ENCODE peak calls at places on chromosomes 5 and 9, in five cellular contexts. I is colonic mucosa, D is kidney epithelial cell, G is mammary epithelial cell, Z is right lobe of liver. E is an unnamed sample.
A peak's percentile ranks its signal among the peaks of the same experiment; 100 is the strongest.

GRCh38 chr9:112012026-112012902 is 115.7 kb downstream of the UGCG start:
- DNase-seq in I (peak; percentile 73), D (peak; percentile 95), G (peak; percentile 91), Z (peak; percentile 61), E (peak; percentile 84)

GRCh38 chr5:23001120-23001519 is 148.0 kb upstream of the CDH12 start:
- DNase-seq in I (no peak), D (no peak), G (no peak), Z (no peak), E (no peak)

GRCh38 chr5:178650214-178650613 is 23.4 kb upstream of the CLK4 start:
- DNase-seq in I (no peak), D (no peak), G (no peak), Z (no peak), E (no peak)

GRCh38 chr9:77521091-77521490 is 127.0 kb downstream of the GNA14 start:
- DNase-seq in I (no peak), D (no peak), G (no peak), Z (peak; percentile 53), E (no peak)

GRCh38 chr9:100099722-100100042 is 639 bp downstream of the INVS start:
- DNase-seq in I (no peak), D (no peak), G (no peak), Z (peak; percentile 50), E (no peak)

GRCh38 chr9:135131488-135131887 is 44.0 kb downstream of the OLFM1 start:
- DNase-seq in I (no peak), D (no peak), G (no peak), Z (peak; percentile 60), E (no peak)

GRCh38 chr5:166596043-166596442 is 1695.4 kb upstream of the WWC1 start:
- DNase-seq in I (no peak), D (no peak), G (no peak), Z (no peak), E (no peak)

GRCh38 chr5:179732918-179733763 is 519 bp downstream of the MAML1 start:
- DNase-seq in I (peak; percentile 61), D (no peak), G (peak; percentile 52), Z (peak; percentile 63), E (peak; percentile 63)

GRCh38 chr5:3601060-3601710 is 5.6 kb downstream of the IRX1 start:
- DNase-seq in I (no peak), D (no peak), G (peak; percentile 51), Z (no peak), E (no peak)

GRCh38 chr5:3605298-3606010 is 9.8 kb downstream of the IRX1 start:
- DNase-seq in I (no peak), D (no peak), G (no peak), Z (no peak), E (no peak)

GRCh38 chr5:3604501-3604900 is 8.9 kb downstream of the IRX1 start:
- DNase-seq in I (no peak), D (no peak), G (peak; percentile 92), Z (no peak), E (no peak)

GRCh38 chr5:3601929-3602712 is 6.5 kb downstream of the IRX1 start:
- DNase-seq in I (no peak), D (no peak), G (peak; percentile 57), Z (no peak), E (no peak)

DNA sequence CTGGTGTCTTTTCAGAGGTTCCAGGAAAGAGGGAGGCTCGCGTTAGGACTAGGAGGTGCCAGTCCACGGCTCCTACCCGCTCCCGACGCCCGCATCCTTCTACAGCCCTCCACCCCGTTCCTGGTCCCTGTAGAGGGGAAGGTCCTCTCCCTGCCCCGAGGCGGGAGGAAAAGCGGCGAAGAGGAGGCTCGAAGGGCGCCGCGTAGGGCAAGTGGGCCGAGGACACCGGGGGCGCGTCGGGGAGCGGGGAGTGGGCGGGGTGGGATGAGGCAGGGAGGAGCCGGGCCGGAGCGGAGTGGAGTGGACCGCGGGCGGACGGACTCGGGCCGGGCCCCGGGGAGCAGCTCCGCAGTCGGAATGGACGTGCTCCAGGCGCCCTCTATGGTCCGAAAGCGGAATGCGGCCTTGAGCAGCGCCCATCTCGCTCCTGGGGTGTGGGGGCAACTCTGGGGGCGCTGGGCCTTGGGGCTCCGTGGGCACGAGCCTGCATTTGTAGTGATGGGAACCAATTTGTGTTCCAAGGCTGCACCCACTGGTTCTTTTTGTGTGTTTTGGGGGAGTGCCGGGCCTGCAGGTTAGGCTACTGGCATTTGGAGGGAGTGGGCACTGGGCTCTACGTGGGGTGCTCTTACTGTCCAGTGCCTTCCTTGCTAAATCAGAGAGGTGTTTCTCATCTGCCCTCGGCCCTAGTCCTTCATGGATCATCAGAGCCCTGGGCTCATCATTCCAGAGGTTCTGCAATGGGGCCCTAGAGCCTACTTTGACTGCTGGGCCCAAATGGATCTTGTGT is 7.3 kb downstream of the IRX1 start:
- DNase-seq in I (no peak), D (no peak), G (peak; percentile 59), Z (no peak), E (no peak)
- H3K27me3 ChIP-seq in I (peaks cover 50% of the 10 kb centered on the region), D (peaks cover 71% of the 10 kb centered on the region), G (no peaks in the 10 kb centered on the region), Z (no peaks in the 10 kb centered on the region), E (no peaks in the 10 kb centered on the region)

DNA sequence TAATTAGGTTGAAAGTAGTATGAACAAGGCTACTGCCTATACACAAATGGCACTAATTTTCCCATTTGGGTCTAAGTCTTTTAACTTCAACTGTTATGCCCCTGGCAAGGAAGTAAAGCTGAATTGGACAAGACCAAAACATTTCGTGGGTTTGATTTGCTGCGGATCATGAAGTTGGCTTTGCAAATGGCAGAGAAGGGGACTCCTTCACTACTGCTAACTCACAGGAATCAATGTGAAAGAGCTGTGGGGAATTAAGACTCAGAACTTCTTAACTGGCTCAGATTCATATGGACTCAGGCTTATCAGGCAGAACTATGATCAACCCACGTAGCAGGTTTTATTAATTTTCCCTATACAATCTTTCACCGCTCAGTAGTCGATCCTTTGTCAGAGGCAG is 73.8 kb upstream of the IFNE start:
- DNase-seq in I (no peak), D (no peak), G (peak; percentile 55), Z (no peak), E (no peak)
- H3K4me3 ChIP-seq in I (no peak overlapping the region), D (peak overlapping the region; percentile 94), G (peak overlapping the region; percentile 91), Z (no peak overlapping the region), E (no peak overlapping the region)

GRCh38 chr9:109534151-109534550 is 36.0 kb upstream of the PTPN3 start:
- DNase-seq in I (no peak), D (no peak), G (no peak), Z (no peak), E (no peak)
- H3K27me3 ChIP-seq in I (no peaks in the 10 kb centered on the region), D (no peaks in the 10 kb centered on the region), G (no peaks in the 10 kb centered on the region), Z (no peaks in the 10 kb centered on the region), E (no peaks in the 10 kb centered on the region)

DNA sequence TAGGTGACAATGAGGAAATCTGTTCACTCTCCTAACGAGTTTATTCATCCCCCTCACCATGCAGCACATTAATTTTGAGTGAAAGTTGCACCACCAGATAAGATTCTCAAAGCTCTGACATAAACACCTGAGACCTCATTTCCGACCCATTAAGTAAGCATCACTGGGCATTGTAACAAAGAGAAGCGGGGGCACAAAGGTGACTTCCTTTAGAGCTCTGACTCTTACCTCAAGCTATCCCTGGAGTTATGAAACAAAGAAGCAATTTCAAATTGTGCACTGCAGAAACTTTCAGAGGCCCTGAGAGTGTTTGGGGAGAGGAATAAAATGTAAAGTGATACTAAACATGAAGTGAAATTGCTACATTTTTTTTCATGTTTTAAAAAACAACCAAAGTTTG is 29.5 kb downstream of the C5orf15 start:
- DNase-seq in I (no peak), D (no peak), G (no peak), Z (no peak), E (no peak)
- H3K4me3 ChIP-seq in I (no peak overlapping the region), D (no peak overlapping the region), G (no peak overlapping the region), Z (no peak overlapping the region), E (no peak overlapping the region)

DNA sequence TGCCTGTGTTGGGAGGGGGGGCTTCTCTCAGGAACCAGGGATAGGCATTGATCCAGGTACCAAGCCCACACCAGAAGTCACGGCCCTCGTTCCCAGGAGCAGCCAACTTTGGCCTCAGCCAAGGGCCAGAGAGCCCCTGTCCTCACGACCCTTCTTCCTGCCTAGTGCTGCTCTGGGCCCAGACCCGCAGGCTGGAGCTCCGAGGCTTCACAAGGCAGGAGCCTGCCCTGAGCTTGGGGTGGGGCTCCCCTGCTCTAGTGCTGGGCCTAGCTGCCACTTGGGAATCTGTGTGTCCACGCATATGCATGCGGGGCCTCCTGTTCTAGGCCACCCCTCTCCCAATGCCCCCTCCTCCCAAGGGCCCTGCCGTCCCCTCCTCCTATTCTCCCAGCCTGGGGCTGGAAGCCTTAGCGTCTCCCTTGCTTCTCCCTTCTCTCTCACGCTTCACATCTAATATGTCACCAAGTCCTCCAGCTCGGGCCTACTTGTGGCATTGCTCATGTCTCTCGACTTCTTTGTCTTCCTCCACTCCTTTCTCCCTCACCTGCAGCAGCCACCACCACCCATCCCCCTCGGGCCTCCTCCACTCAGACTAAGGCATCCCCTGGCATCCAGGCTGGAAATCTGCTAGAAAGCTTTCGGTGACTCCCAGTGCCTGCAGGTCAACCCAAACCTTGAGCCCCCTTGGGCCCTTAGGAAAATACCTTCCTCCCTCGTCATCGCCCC is 3.4 kb downstream of the UNC5A start:
- DNase-seq in I (no peak), D (no peak), G (no peak), Z (no peak), E (no peak)
- H3K27me3 ChIP-seq in I (peaks cover 57% of the 10 kb centered on the region), D (peaks cover 30% of the 10 kb centered on the region), G (peaks cover 22% of the 10 kb centered on the region), Z (no peaks in the 10 kb centered on the region), E (no peaks in the 10 kb centered on the region)

GRCh38 chr9:9078301-9078700 is 1278.7 kb upstream of the DMAC1 start:
- DNase-seq in I (no peak), D (no peak), G (no peak), Z (no peak), E (no peak)
- H3K4me3 ChIP-seq in I (no peak overlapping the region), D (no peak overlapping the region), G (no peak overlapping the region), Z (no peak overlapping the region), E (no peak overlapping the region)

GRCh38 chr5:141881886-141882285 is 3.7 kb upstream of the PCDH1 start:
- DNase-seq in I (no peak), D (no peak), G (no peak), Z (no peak), E (no peak)
- H3K27me3 ChIP-seq in I (peaks cover 14% of the 10 kb centered on the region), D (peaks cover 57% of the 10 kb centered on the region), G (peaks cover 12% of the 10 kb centered on the region), Z (no peaks in the 10 kb centered on the region), E (no peaks in the 10 kb centered on the region)

GRCh38 chr5:25568989-25569625 is 924.3 kb upstream of the CDH10 start:
- DNase-seq in I (no peak), D (no peak), G (no peak), Z (no peak), E (no peak)
- H3K4me3 ChIP-seq in I (no peak overlapping the region), D (no peak overlapping the region), G (no peak overlapping the region), Z (no peak overlapping the region), E (no peak overlapping the region)

GRCh38 chr5:154476343-154477213 is 1.4 kb downstream of the HAND1 start:
- DNase-seq in I (no peak), D (no peak), G (no peak), Z (no peak), E (no peak)

GRCh38 chr5:154473581-154474266 is 4.3 kb downstream of the HAND1 start:
- DNase-seq in I (no peak), D (no peak), G (no peak), Z (no peak), E (no peak)

GRCh38 chr5:154475613-154476342 is 2.2 kb downstream of the HAND1 start:
- DNase-seq in I (no peak), D (no peak), G (no peak), Z (no peak), E (no peak)

GRCh38 chr5:154474267-154474956 is 3.6 kb downstream of the HAND1 start:
- DNase-seq in I (no peak), D (no peak), G (no peak), Z (no peak), E (no peak)

GRCh38 chr5:154474957-154475334 is 3.1 kb downstream of the HAND1 start:
- DNase-seq in I (no peak), D (no peak), G (no peak), Z (no peak), E (no peak)
- H3K27me3 ChIP-seq in I (peaks cover 99% of the 10 kb centered on the region), D (peaks cover 93% of the 10 kb centered on the region), G (peaks cover 85% of the 10 kb centered on the region), Z (peaks cover 36% of the 10 kb centered on the region), E (no peaks in the 10 kb centered on the region)

E was measured in aorta.